ENCODE peak calls at places on chromosomes 16 and 17, in four cellular contexts. One of them, this sample, is unnamed.
A peak's percentile ranks its signal among the peaks of the same experiment; 100 is the strongest.

GRCh38 chr17:74957935-74958549 is 14.5 kb downstream of the HID1 start:
- DNase-seq in ACHN: peak; percentile 61
- DNase-seq in foreskin melanocyte: peak; percentile 11
- DNase-seq in HAP-1: peak; percentile 92
- DNase-seq in this sample: peak; percentile 81

GRCh38 chr17:33390479-33391027 is 97.5 kb upstream of the ASIC2 start:
- DNase-seq in ACHN: no peak
- DNase-seq in foreskin melanocyte: no peak
- DNase-seq in HAP-1: no peak
- DNase-seq in this sample: no peak

GRCh38 chr16:23948949-23949392 is 113.2 kb downstream of the PRKCB start:
- DNase-seq in ACHN: no peak
- DNase-seq in foreskin melanocyte: no peak
- DNase-seq in HAP-1: no peak
- DNase-seq in this sample: no peak

GRCh38 chr17:62727916-62728672 is 80.0 kb downstream of the MARCHF10 start:
- DNase-seq in ACHN: no peak
- DNase-seq in foreskin melanocyte: no peak
- DNase-seq in HAP-1: peak; percentile 37
- DNase-seq in this sample: peak; percentile 17

GRCh38 chr17:39229274-39229913 is 3.6 kb upstream of the STAC2 start:
- DNase-seq in ACHN: peak; percentile 25
- DNase-seq in foreskin melanocyte: no peak
- DNase-seq in HAP-1: no peak
- DNase-seq in this sample: no peak

GRCh38 chr16:49061315-49061714 is 220.3 kb downstream of the CBLN1 start:
- DNase-seq in ACHN: no peak
- DNase-seq in foreskin melanocyte: no peak
- DNase-seq in HAP-1: no peak
- DNase-seq in this sample: no peak

GRCh38 chr17:74903034-74903433 is 9.6 kb upstream of the FADS6 start:
- DNase-seq in ACHN: no peak
- DNase-seq in foreskin melanocyte: no peak
- DNase-seq in HAP-1: no peak
- DNase-seq in this sample: no peak

GRCh38 chr17:77332981-77333685 is 192.4 kb downstream of the SEC14L1 start:
- DNase-seq in ACHN: no peak
- DNase-seq in foreskin melanocyte: no peak
- DNase-seq in HAP-1: no peak
- DNase-seq in this sample: peak; percentile 35

GRCh38 chr17:41307647-41308046 is 1.5 kb downstream of the KRTAP16-1 start:
- DNase-seq in ACHN: no peak
- DNase-seq in foreskin melanocyte: no peak
- DNase-seq in HAP-1: no peak
- DNase-seq in this sample: no peak

GRCh38 chr16:71771571-71771970 is 37.1 kb downstream of the AP1G1 start:
- DNase-seq in ACHN: no peak
- DNase-seq in foreskin melanocyte: no peak
- DNase-seq in HAP-1: no peak
- DNase-seq in this sample: no peak

GRCh38 chr16:30180741-30181140 is 2.7 kb upstream of the CORO1A start:
- DNase-seq in ACHN: no peak
- DNase-seq in foreskin melanocyte: no peak
- DNase-seq in HAP-1: no peak
- DNase-seq in this sample: no peak

GRCh38 chr16:79211581-79211980 is 389.0 kb downstream of the MAF start:
- DNase-seq in ACHN: no peak
- DNase-seq in foreskin melanocyte: no peak
- DNase-seq in HAP-1: no peak
- DNase-seq in this sample: no peak

GRCh38 chr17:64172510-64172909 is 42.6 kb upstream of the ERN1 start:
- DNase-seq in ACHN: no peak
- DNase-seq in foreskin melanocyte: no peak
- DNase-seq in HAP-1: no peak
- DNase-seq in this sample: no peak

GRCh38 chr16:68387301-68387700 is 61.0 kb downstream of the SMPD3 start:
- DNase-seq in ACHN: no peak
- DNase-seq in foreskin melanocyte: no peak
- DNase-seq in HAP-1: peak; percentile 55
- DNase-seq in this sample: no peak

GRCh38 chr16:28492511-28492910 is 637 bp upstream of the CLN3 start:
- DNase-seq in ACHN: no peak
- DNase-seq in foreskin melanocyte: no peak
- DNase-seq in HAP-1: no peak
- DNase-seq in this sample: no peak

GRCh38 chr17:35972945-35973332 is 8.4 kb downstream of the CCL16 start:
- DNase-seq in ACHN: no peak
- DNase-seq in foreskin melanocyte: no peak
- DNase-seq in HAP-1: no peak
- DNase-seq in this sample: no peak

GRCh38 chr17:36661688-36662087 is 60.3 kb downstream of the MRM1 start:
- DNase-seq in ACHN: no peak
- DNase-seq in foreskin melanocyte: no peak
- DNase-seq in HAP-1: no peak
- DNase-seq in this sample: no peak

GRCh38 chr17:72095316-72095715 is 25.5 kb upstream of the SOX9 start:
- DNase-seq in ACHN: no peak
- DNase-seq in foreskin melanocyte: no peak
- DNase-seq in HAP-1: no peak
- DNase-seq in this sample: no peak

GRCh38 chr17:17088511-17089205 is 46.4 kb downstream of the MPRIP start:
- DNase-seq in ACHN: no peak
- DNase-seq in foreskin melanocyte: no peak
- DNase-seq in HAP-1: no peak
- DNase-seq in this sample: peak; percentile 30

GRCh38 chr17:75478508-75478907 is 22.1 kb downstream of the TMEM94 start:
- DNase-seq in ACHN: no peak
- DNase-seq in foreskin melanocyte: no peak
- DNase-seq in HAP-1: no peak
- DNase-seq in this sample: no peak

GRCh38 chr17:19242926-19243325 is 5.8 kb downstream of the EPN2 start:
- DNase-seq in ACHN: no peak
- DNase-seq in foreskin melanocyte: no peak
- DNase-seq in HAP-1: no peak
- DNase-seq in this sample: peak; percentile 34

GRCh38 chr16:83458612-83459011 is 349.2 kb upstream of the HSBP1 start:
- DNase-seq in ACHN: peak; percentile 24
- DNase-seq in foreskin melanocyte: peak; percentile 66
- DNase-seq in HAP-1: no peak
- DNase-seq in this sample: no peak

GRCh38 chr17:80381416-80381923 is 33.5 kb upstream of the ENDOV start:
- DNase-seq in ACHN: no peak
- DNase-seq in foreskin melanocyte: no peak
- DNase-seq in HAP-1: no peak
- DNase-seq in this sample: peak; percentile 43

GRCh38 chr16:66668777-66669444 is 27.6 kb downstream of the CMTM4 start:
- DNase-seq in ACHN: no peak
- DNase-seq in foreskin melanocyte: no peak
- DNase-seq in HAP-1: no peak
- DNase-seq in this sample: no peak

GRCh38 chr17:79852748-79853147 is 13.5 kb upstream of the CBX4 start:
- DNase-seq in ACHN: peak; percentile 61
- DNase-seq in foreskin melanocyte: no peak
- DNase-seq in HAP-1: no peak
- DNase-seq in this sample: no peak

GRCh38 chr17:79002796-79003593 is 6.6 kb downstream of the CANT1 start:
- DNase-seq in ACHN: no peak
- DNase-seq in foreskin melanocyte: no peak
- DNase-seq in HAP-1: no peak
- DNase-seq in this sample: peak; percentile 61